ENCODE peak calls at places on chromosomes 4 and X, in five cellular contexts. Z is naive thymus-derived CD8-positive, alpha-beta T cell; W is H9; J is stimulated activated CD4-positive, alpha-beta T cell treated with anti-CD3 and anti-CD28 coated beads, Interleukin-4, amount 100 ng/mL, for 48 hours; G is astrocyte of the hippocampus. L is an unnamed sample.
A peak's percentile ranks its signal among the peaks of the same experiment; 100 is the strongest.

GRCh38 chr4:16721618-16722291 is 176.7 kb downstream of the LDB2 start:
- DNase-seq in J (no peak), W (no peak), Z (no peak), G (peak; percentile 50), L (no peak)

GRCh38 chr4:148118179-148118578 is 324.0 kb downstream of the NR3C2 start:
- DNase-seq in G (no peak), Z (no peak), W (no peak), J (no peak), L (no peak)

GRCh38 chr4:25923745-25924144 is 9.7 kb downstream of the SMIM20 start:
- DNase-seq in W (no peak), G (no peak), J (no peak), Z (no peak), L (no peak)

GRCh38 chrX:68109162-68109561 is 324.1 kb downstream of the OPHN1 start:
- DNase-seq in J (no peak), G (no peak), Z (no peak), W (no peak), L (no peak)

GRCh38 chr4:173247316-173247715 is 78.7 kb downstream of the GALNT7 start:
- DNase-seq in W (no peak), J (no peak), G (no peak), Z (no peak), L (no peak)

GRCh38 chr4:65623509-65623908 is 46.8 kb downstream of the EPHA5 start:
- DNase-seq in W (no peak), Z (no peak), J (no peak), G (peak; percentile 75), L (peak; percentile 83)

GRCh38 chr4:166091914-166092510 is 219.0 kb downstream of the TLL1 start:
- DNase-seq in W (no peak), G (peak; percentile 55), Z (peak; percentile 2), J (no peak), L (peak; percentile 44)

GRCh38 chr4:145531193-145531592 is 49.5 kb downstream of the SMAD1 start:
- DNase-seq in G (no peak), W (no peak), Z (no peak), J (no peak), L (no peak)

GRCh38 chr4:172726001-172726423 is 442.6 kb upstream of the GALNT7 start:
- DNase-seq in G (no peak), J (no peak), W (no peak), Z (no peak), L (peak; percentile 70)

GRCh38 chr4:185011408-185011807 is 6.9 kb upstream of the HELT start:
- DNase-seq in Z (peak; percentile 5), W (peak; percentile 71), J (no peak), G (peak; percentile 39), L (peak; percentile 22)

L was measured in kidney tubule cell.